ENCODE peak calls at places on chromosomes 3 and 15, in five cellular contexts. M, N, Q, H and A are unnamed samples.
A peak's percentile ranks its signal among the peaks of the same experiment; 100 is the strongest.

GRCh38 chr15:77038312-77039216 is 32.3 kb downstream of the TSPAN3 start:
- DNase-seq in M (no peak), N (no peak), Q (no peak), H (no peak), A (no peak)

GRCh38 chr3:186427627-186428026 is 65.6 kb upstream of the DGKG start:
- DNase-seq in M (no peak), N (no peak), Q (no peak), H (no peak), A (no peak)

GRCh38 chr3:160665784-160666526 is 11.0 kb upstream of the ARL14 start:
- DNase-seq in M (no peak), N (no peak), Q (peak; percentile 55), H (no peak), A (peak; percentile 63)

GRCh38 chr3:2484162-2485026 is 385.7 kb downstream of the CNTN4 start:
- DNase-seq in M (no peak), N (no peak), Q (no peak), H (no peak), A (no peak)

GRCh38 chr3:111072016-111072891 is 638 bp downstream of the NECTIN3 start:
- DNase-seq in M (no peak), N (no peak), Q (peak; percentile 37), H (peak; percentile 75), A (no peak)

GRCh38 chr15:91022832-91023129 is 387 bp upstream of the VPS33B start:
- DNase-seq in M (no peak), N (no peak), Q (no peak), H (no peak), A (no peak)

GRCh38 chr3:64188810-64189560 is 36.3 kb downstream of the PRICKLE2 start:
- DNase-seq in M (no peak), N (no peak), Q (peak; percentile 86), H (no peak), A (peak; percentile 91)

GRCh38 chr3:72310028-72310987 is 525.4 kb upstream of the PROK2 start:
- DNase-seq in M (no peak), N (no peak), Q (peak; percentile 60), H (peak; percentile 77), A (no peak)

GRCh38 chr3:171514466-171514865 is 54.3 kb upstream of the TNIK start:
- DNase-seq in M (no peak), N (no peak), Q (no peak), H (no peak), A (no peak)

GRCh38 chr3:169244119-169244864 is 419.2 kb downstream of the MECOM start:
- DNase-seq in M (no peak), N (no peak), Q (no peak), H (no peak), A (no peak)

GRCh38 chr15:63047792-63048114 is 5.2 kb downstream of the TPM1 start:
- DNase-seq in M (no peak), N (no peak), Q (no peak), H (no peak), A (no peak)

GRCh38 chr15:34365073-34365825 is 1.7 kb downstream of the LPCAT4 start:
- DNase-seq in M (no peak), N (no peak), Q (no peak), H (no peak), A (no peak)

GRCh38 chr15:48145923-48146322 is 25.1 kb downstream of the SLC24A5 start:
- DNase-seq in M (no peak), N (no peak), Q (no peak), H (no peak), A (no peak)

GRCh38 chr3:29789686-29790085 is 508.8 kb downstream of the RBMS3 start:
- DNase-seq in M (no peak), N (no peak), Q (no peak), H (no peak), A (no peak)

GRCh38 chr3:66425566-66425965 is 75.3 kb downstream of the LRIG1 start:
- DNase-seq in M (no peak), N (no peak), Q (no peak), H (no peak), A (no peak)

GRCh38 chr3:170511371-170511770 is 74.5 kb downstream of the SLC7A14 start:
- DNase-seq in M (no peak), N (no peak), Q (no peak), H (no peak), A (no peak)

GRCh38 chr3:39000008-39000450 is 51.7 kb downstream of the SCN11A start:
- DNase-seq in M (no peak), N (no peak), Q (peak; percentile 48), H (peak; percentile 62), A (peak; percentile 29)

GRCh38 chr15:94845391-94845718 is 614.0 kb downstream of the MCTP2 start:
- DNase-seq in M (no peak), N (no peak), Q (no peak), H (no peak), A (no peak)

GRCh38 chr3:122357828-122358617 is 25.0 kb downstream of the MIX23 start:
- DNase-seq in M (no peak), N (no peak), Q (no peak), H (no peak), A (no peak)

GRCh38 chr3:131008326-131008725 is 18.3 kb downstream of the ASTE1 start:
- DNase-seq in M (no peak), N (no peak), Q (no peak), H (no peak), A (no peak)

GRCh38 chr3:111210866-111211564 is 139.4 kb downstream of the NECTIN3 start:
- DNase-seq in M (no peak), N (no peak), Q (no peak), H (no peak), A (no peak)

GRCh38 chr3:75192065-75192658 is 472.0 kb upstream of the FRG2C start:
- DNase-seq in M (no peak), N (peak; percentile 30), Q (peak; percentile 39), H (peak; percentile 86), A (no peak)

GRCh38 chr15:78317145-78317836 is 17.9 kb upstream of the SKIC8 start:
- DNase-seq in M (no peak), N (no peak), Q (peak; percentile 13), H (no peak), A (no peak)

GRCh38 chr3:9730747-9731205 is 759 bp upstream of the BRPF1 start:
- DNase-seq in M (no peak), N (no peak), Q (peak; percentile 84), H (no peak), A (no peak)

GRCh38 chr3:31176045-31176444 is 281.6 kb upstream of the GADL1 start:
- DNase-seq in M (no peak), N (no peak), Q (no peak), H (no peak), A (no peak)

GRCh38 chr3:107670991-107671390 is 148.2 kb downstream of the BBX start:
- DNase-seq in M (no peak), N (no peak), Q (no peak), H (no peak), A (no peak)

GRCh38 chr3:106282931-106283330 is 414.1 kb upstream of the CBLB start:
- DNase-seq in M (no peak), N (no peak), Q (no peak), H (no peak), A (no peak)

GRCh38 chr3:71689305-71689704 is 35.9 kb downstream of the EIF4E3 start:
- DNase-seq in M (no peak), N (no peak), Q (no peak), H (no peak), A (no peak)

GRCh38 chr3:177282028-177282655 is 84.9 kb upstream of the TBL1XR1 start:
- DNase-seq in M (no peak), N (no peak), Q (no peak), H (no peak), A (no peak)

GRCh38 chr3:107560166-107560565 is 37.4 kb downstream of the BBX start:
- DNase-seq in M (no peak), N (no peak), Q (no peak), H (no peak), A (no peak)

GRCh38 chr3:169952045-169952444 is 14.6 kb upstream of the SEC62 start:
- DNase-seq in M (no peak), N (no peak), Q (no peak), H (no peak), A (no peak)

GRCh38 chr15:58179741-58180381 is 41.7 kb downstream of the AQP9 start:
- DNase-seq in M (no peak), N (no peak), Q (no peak), H (peak; percentile 48), A (no peak)

GRCh38 chr3:185862920-185863319 is 38.1 kb upstream of the IGF2BP2 start:
- DNase-seq in M (no peak), N (no peak), Q (no peak), H (no peak), A (no peak)

GRCh38 chr3:183537295-183537730 is 18.2 kb downstream of the KLHL6 start:
- DNase-seq in M (no peak), N (no peak), Q (no peak), H (no peak), A (peak; percentile 61)

GRCh38 chr3:188712257-188712924 is 459.4 kb upstream of the TPRG1 start:
- DNase-seq in M (no peak), N (no peak), Q (no peak), H (no peak), A (no peak)

GRCh38 chr15:88644741-88645140 is 5.9 kb downstream of the ISG20 start:
- DNase-seq in M (no peak), N (no peak), Q (no peak), H (no peak), A (no peak)

GRCh38 chr3:160403796-160404510 is 4.5 kb downstream of the SMC4 start:
- DNase-seq in M (no peak), N (no peak), Q (peak; percentile 48), H (no peak), A (no peak)

GRCh38 chr3:124698030-124698770 is 32.1 kb upstream of the UMPS start:
- DNase-seq in M (no peak), N (no peak), Q (no peak), H (no peak), A (no peak)

GRCh38 chr3:19013879-19014278 is 134.4 kb upstream of the KCNH8 start:
- DNase-seq in M (no peak), N (no peak), Q (no peak), H (no peak), A (no peak)